ENCODE peak calls at places on chromosomes 16 and 17, in seven cellular contexts. U, Z, E, A, K, Y and T are unnamed samples.

GRCh38 chr17:83084621-83085056 is 5.2 kb downstream of the METRNL start:
- DNase-seq in E (peak), Z (no peak), K (no peak), A (no peak), U (no peak), Y (no peak), T (peak)

GRCh38 chr16:11138769-11139623 is 117.0 kb downstream of the SOCS1 start:
- DNase-seq in U (no peak), Y (no peak), Z (peak), E (no peak), A (no peak), K (no peak), T (no peak)

GRCh38 chr17:13385481-13385907 is 216.2 kb downstream of the HS3ST3A1 start:
- DNase-seq in Z (no peak), U (no peak), A (peak), Y (no peak), K (no peak), E (no peak), T (no peak)

GRCh38 chr17:21285164-21286065 is 904 bp downstream of the MAP2K3 start:
- DNase-seq in K (no peak), U (peak), E (peak), Z (no peak), Y (no peak), A (peak), T (peak)

GRCh38 chr16:74449470-74449869 is 28.2 kb upstream of the CLEC18B start:
- DNase-seq in Y (no peak), E (no peak), Z (peak), U (peak), K (no peak), A (peak), T (peak)

GRCh38 chr17:29683481-29683880 is 60.8 kb upstream of the CORO6 start:
- DNase-seq in K (no peak), U (no peak), A (no peak), E (no peak), Z (no peak), Y (no peak), T (no peak)

GRCh38 chr17:73228748-73229236 is 32.9 kb downstream of the CPSF4L start:
- DNase-seq in K (peak), A (peak), E (no peak), Y (peak), Z (peak), U (peak), T (peak)

GRCh38 chr17:71441098-71441497 is 679.7 kb upstream of the SOX9 start:
- DNase-seq in Z (peak), U (no peak), K (peak), Y (peak), E (no peak), A (peak), T (no peak)

GRCh38 chr16:49349446-49350168 is 24.0 kb upstream of the C16orf78 start:
- DNase-seq in A (no peak), U (no peak), K (no peak), Y (no peak), Z (no peak), E (no peak), T (no peak)

GRCh38 chr16:46757339-46758050 is 9.4 kb upstream of the MYLK3 start:
- DNase-seq in K (no peak), Y (peak), A (no peak), Z (peak), E (no peak), U (peak), T (peak)

GRCh38 chr16:48972236-48972635 is 309.4 kb downstream of the CBLN1 start:
- DNase-seq in U (no peak), Z (no peak), E (no peak), A (no peak), K (no peak), Y (no peak), T (no peak)

GRCh38 chr17:71115669-71115972 is 946.3 kb downstream of the KCNJ2 start:
- DNase-seq in Y (no peak), Z (no peak), E (no peak), K (no peak), A (no peak), U (no peak), T (no peak)

GRCh38 chr17:35171834-35172233 is 22.4 kb downstream of the SLC35G3 start:
- DNase-seq in A (no peak), E (no peak), Y (no peak), Z (no peak), U (no peak), K (no peak), T (no peak)

GRCh38 chr17:32491371-32492280 is 4.8 kb downstream of the CDK5R1 start:
- DNase-seq in U (no peak), K (no peak), E (peak), Z (no peak), A (no peak), Y (no peak), T (no peak)

GRCh38 chr17:72387969-72388368 is 267.1 kb downstream of the SOX9 start:
- DNase-seq in A (no peak), Y (no peak), U (no peak), K (no peak), Z (no peak), E (no peak), T (no peak)

GRCh38 chr16:60979119-60979518 is 1057.1 kb downstream of the CDH8 start:
- DNase-seq in K (no peak), U (no peak), Z (no peak), A (no peak), E (no peak), Y (no peak), T (peak)

GRCh38 chr17:69533481-69534234 is 119.2 kb downstream of the MAP2K6 start:
- DNase-seq in A (no peak), Y (no peak), K (no peak), U (no peak), Z (peak), E (no peak), T (no peak)

GRCh38 chr17:1650731-1651558 is 1.3 kb upstream of the RILP start:
- DNase-seq in K (no peak), E (no peak), Z (no peak), U (peak), A (no peak), Y (no peak), T (no peak)

GRCh38 chr16:54446639-54447038 is 160.1 kb upstream of the IRX3 start:
- DNase-seq in Y (peak), E (no peak), A (peak), Z (no peak), K (no peak), U (peak), T (peak)

GRCh38 chr17:39782980-39783379 is 45.2 kb downstream of the GRB7 start:
- DNase-seq in U (no peak), A (no peak), E (no peak), Y (no peak), Z (no peak), K (no peak), T (no peak)

GRCh38 chr16:87375426-87376135 is 8.0 kb downstream of the FBXO31 start:
- DNase-seq in Z (no peak), U (no peak), Y (no peak), A (peak), E (no peak), K (no peak), T (no peak)

GRCh38 chr16:27404163-27404823 is 2.3 kb downstream of the IL21R start:
- DNase-seq in Y (no peak), A (no peak), K (no peak), U (no peak), Z (no peak), E (no peak), T (no peak)
- H3K4me3 ChIP-seq in Y (no peak), A (no peak), K (no peak), U (no peak), Z (no peak), E (peak), T (peak)

GRCh38 chr16:9007177-9007794 is 43.6 kb upstream of the USP7 start:
- DNase-seq in Y (peak), K (peak), E (no peak), U (no peak), Z (no peak), A (peak), T (no peak)

GRCh38 chr16:9012848-9013507 is 49.3 kb upstream of the USP7 start:
- DNase-seq in K (no peak), Y (peak), Z (peak), E (no peak), A (peak), U (no peak), T (no peak)

GRCh38 chr16:9004183-9004582 is 40.5 kb upstream of the USP7 start:
- DNase-seq in K (no peak), Z (no peak), U (no peak), E (no peak), Y (no peak), A (no peak), T (no peak)

GRCh38 chr16:9012330-9012729 is 48.6 kb upstream of the USP7 start:
- DNase-seq in E (no peak), Z (no peak), Y (no peak), A (no peak), K (no peak), U (no peak), T (no peak)

DNA sequence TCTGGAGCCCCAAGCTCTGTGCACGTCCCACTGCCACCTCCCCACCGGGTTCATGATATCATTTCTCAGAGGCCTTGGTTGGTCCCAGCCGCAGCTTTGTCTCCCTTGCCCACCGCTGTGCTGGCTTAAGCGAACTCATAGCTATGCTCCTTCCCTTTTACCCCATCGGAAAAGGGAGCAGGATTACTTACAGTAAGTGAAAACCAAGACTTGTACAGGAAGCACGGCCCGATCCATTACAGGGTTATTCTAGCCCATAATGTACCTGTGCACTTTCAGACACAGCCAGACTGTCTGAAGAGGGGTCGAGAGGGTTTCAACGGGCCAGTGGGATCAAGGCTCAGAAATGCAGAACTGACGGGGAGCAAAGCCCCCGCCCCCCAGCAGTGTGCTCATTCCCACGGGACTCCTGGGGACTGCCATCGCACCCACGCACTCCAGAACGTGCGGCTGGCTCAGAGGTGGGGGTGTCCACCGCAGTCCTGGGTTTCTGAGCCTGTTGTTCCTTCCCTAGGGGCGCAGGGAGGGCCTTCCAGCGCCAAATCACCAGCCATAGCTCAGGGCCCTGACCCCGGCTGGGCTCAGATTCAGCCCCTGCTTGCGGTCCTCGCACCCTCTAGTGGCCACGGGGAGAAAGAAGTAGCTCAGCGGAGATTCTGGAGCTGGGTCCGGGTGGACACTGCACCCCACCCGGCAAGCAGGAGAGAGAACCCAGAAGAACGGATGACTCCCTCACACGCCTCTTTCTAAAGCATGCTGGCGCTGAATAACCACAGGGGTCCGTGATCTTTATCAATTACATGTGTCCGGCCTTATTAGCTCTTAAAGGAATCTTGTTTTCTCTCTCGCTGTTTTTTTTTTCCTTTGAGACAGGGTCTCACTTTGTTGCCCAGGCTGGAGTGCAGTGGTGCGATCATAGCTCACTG is 44.9 kb upstream of the USP7 start:
- DNase-seq in Y (peak), U (peak), E (peak), Z (peak), A (peak), K (no peak), T (peak)
- H3K4me3 ChIP-seq in Y (peak), U (peak), E (peak), Z (no peak), A (no peak), K (peak), T (no peak)

GRCh38 chr17:66944365-66945203 is 19.9 kb upstream of the CACNG4 start:
- DNase-seq in Y (no peak), A (peak), Z (peak), K (no peak), E (peak), U (no peak), T (no peak)
- H3K4me3 ChIP-seq in Y (peak), A (no peak), Z (no peak), K (no peak), E (no peak), U (no peak), T (no peak)

GRCh38 chr16:85166281-85166680 is 54.0 kb upstream of the CIBAR2 start:
- DNase-seq in E (no peak), Z (no peak), A (no peak), Y (peak), K (no peak), U (no peak), T (no peak)

GRCh38 chr16:85168732-85169256 is 56.5 kb upstream of the CIBAR2 start:
- DNase-seq in U (peak), K (no peak), Y (peak), E (no peak), A (peak), Z (peak), T (no peak)

GRCh38 chr16:85169333-85170065 is 57.2 kb upstream of the CIBAR2 start:
- DNase-seq in Y (peak), K (no peak), A (peak), Z (peak), E (no peak), U (no peak), T (no peak)

GRCh38 chr16:85166699-85167588 is 54.7 kb upstream of the CIBAR2 start:
- DNase-seq in U (no peak), K (no peak), Z (no peak), Y (no peak), E (no peak), A (no peak), T (no peak)

DNA sequence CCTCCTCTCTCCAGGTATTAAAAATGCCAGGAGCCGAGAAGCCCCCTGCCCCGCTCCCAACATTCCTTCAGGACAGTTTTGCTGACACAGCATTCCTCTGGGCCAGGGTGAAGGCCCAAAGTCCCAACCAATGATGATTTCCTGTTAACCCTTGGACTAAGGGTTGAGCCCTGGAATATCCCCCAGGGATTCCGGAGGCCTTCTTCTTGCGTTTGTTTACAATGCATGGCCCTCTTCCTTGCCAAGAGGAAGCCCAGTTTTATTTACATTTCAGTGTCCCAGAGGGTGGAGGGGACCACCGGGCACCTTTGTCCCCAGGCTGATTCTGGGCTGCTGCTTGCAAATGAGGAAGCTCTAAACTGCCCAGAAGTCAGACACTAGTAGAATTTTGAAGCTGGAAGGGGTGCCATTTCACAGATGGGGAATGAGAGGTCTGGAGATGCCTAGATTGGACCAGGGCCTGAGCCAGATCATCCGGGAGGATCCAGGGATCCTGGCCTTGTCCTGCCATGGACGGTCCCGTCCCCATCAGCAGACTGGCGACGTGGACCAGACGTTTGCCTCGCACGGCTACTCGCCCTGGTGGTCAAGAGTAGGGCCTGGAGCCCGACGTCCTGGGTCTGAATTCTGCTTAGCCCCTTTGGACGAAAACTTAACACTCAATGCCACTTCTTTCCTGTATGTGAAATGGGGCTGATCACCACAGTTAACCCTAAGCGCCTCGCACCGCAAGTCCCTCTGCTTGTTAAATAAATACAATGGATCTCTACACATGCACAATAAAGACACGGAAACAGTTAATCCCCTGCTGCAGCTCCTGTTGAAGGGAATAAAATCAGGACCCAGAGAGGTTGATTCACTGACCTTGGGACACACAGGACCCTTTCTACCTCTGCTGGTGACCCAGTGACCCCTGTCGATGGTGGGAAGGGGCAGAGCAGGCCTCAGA is 55.6 kb upstream of the CIBAR2 start:
- DNase-seq in Z (peak), E (no peak), Y (no peak), U (no peak), A (no peak), K (no peak), T (no peak)
- H3K4me3 ChIP-seq in Z (no peak), E (peak), Y (no peak), U (peak), A (no peak), K (peak), T (no peak)

DNA sequence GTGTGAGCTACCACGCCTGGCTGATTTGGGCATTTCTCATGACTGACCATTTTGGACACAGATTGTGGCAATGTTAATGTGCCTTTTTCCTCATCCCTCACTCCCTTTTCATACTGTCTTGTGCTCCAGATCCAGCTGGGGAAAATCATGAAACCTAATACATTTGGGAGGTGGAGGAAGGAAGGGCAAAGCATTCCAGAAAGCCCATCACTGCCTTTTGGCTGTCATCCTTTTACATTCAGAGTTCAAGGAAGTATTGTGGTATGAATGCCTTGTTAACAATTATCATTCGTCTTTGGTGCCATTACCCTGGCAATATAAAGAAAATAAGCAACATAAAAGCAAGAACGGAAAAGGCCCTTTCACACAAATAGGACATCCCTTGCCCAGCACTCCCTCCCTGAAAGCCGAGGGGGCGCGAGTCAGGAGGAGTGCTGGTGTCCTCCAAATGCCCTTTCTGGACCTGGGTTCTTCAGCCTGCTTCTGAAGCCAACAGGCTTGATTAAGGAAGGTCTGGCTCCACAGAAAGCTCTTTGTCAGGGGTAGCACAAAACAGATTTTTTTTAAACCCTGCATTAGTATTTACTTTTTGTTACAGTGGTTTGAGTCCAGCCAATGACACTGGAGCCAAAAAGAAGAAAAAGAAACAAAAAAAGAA is 20.1 kb downstream of the NMT1 start:
- DNase-seq in A (no peak), Z (no peak), K (no peak), E (no peak), U (no peak), Y (no peak), T (no peak)
- H3K4me3 ChIP-seq in A (no peak), Z (no peak), K (no peak), E (no peak), U (no peak), Y (no peak), T (no peak)

DNA sequence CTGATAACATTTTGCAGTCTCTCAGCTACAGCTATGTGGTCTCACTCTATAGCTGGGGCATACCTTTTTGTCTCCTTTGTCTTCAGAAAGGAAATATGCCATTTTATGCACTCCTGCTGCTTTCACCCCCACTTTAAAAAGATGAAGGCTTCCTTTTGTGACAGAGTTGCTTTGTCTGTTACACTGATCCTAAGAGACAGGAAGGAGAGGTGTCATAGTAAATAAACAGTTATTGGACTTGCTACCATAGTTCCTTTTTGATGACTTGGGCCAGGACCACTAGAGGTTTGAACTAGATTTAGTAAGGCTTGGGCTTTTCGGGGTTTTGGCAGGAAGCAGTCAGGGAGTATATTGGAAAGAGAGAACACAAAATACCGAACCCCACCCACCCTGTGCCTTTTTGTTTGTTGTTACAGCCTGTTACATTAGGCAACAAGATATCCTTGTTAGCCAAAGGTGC is 1.8 kb upstream of the METTL9 start:
- DNase-seq in E (no peak), Z (no peak), Y (no peak), K (no peak), U (no peak), A (no peak), T (no peak)
- H3K4me3 ChIP-seq in E (no peak), Z (no peak), Y (no peak), K (no peak), U (no peak), A (no peak), T (no peak)

DNA sequence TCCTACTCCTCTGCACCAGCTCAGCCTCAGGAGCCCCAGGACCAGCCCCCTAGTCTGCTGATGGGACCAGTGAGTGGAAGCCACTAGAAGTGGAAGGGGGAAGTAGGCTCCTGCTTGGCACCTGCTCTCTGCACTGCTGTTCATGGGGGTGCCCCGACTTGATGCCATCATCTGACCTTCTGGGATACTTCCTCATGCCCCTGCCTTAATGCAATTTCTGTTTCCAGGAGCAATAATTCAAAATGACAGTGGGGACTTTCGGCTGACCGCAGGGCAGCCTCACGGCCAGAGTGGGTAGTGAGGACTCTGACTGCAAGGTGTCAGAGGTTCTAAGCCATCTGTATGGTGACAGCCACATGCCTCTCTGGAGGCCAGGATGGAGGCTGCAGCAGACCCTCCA is 196.4 kb upstream of the WSCD1 start:
- DNase-seq in E (no peak), A (no peak), Z (no peak), K (no peak), U (no peak), Y (no peak), T (no peak)
- H3K4me3 ChIP-seq in E (no peak), A (no peak), Z (no peak), K (no peak), U (no peak), Y (no peak), T (no peak)

DNA sequence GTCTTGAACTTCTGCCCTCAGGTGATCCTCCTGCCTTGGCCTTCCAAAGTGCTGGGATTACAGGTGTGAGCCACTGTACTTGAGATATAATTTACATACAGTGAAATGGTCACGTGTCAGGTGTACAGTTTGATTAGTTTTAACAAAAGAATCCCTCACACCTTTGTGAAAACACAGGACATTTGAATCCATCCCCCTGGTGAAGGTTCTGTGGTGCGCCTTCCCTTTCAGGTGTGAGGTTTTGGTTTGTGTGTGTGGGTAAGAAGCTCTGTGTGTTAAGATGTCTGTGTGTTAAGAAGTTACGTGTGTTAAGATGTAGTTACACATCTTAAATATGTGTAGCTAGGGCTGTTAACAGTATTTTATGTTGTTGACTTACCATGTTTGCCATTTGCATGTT is 4.4 kb downstream of the SEC14L1 start:
- DNase-seq in K (no peak), Z (no peak), A (no peak), Y (no peak), U (no peak), E (no peak), T (no peak)
- H3K4me3 ChIP-seq in K (no peak), Z (no peak), A (no peak), Y (no peak), U (peak), E (peak), T (peak)